ENCODE peak calls at places on chromosomes 2 and 18, in nine cellular contexts. One of them, this sample, is unnamed.

GRCh38 chr2:219520079-219520478 is 5.8 kb downstream of the ASIC4 start:
- DNase-seq in aorta: no peak
- DNase-seq in GM23338: no peak
- DNase-seq in breast epithelium: no peak
- DNase-seq in right lobe of liver: no peak
- DNase-seq in trophoblast cell: no peak
- DNase-seq in CD4-positive, alpha-beta T cell: no peak
- DNase-seq in GM12878: no peak
- DNase-seq in mesenchymal stem cell: no peak
- DNase-seq in this sample: no peak

GRCh38 chr2:10486601-10487079 is 38.5 kb upstream of the ODC1 start:
- DNase-seq in GM12878: no peak
- DNase-seq in aorta: peak
- DNase-seq in CD4-positive, alpha-beta T cell: no peak
- DNase-seq in right lobe of liver: no peak
- DNase-seq in GM23338: no peak
- DNase-seq in trophoblast cell: no peak
- DNase-seq in breast epithelium: no peak
- DNase-seq in mesenchymal stem cell: no peak
- DNase-seq in this sample: no peak

GRCh38 chr2:100070078-100070477 is 72.3 kb downstream of the AFF3 start:
- DNase-seq in GM12878: no peak
- DNase-seq in GM23338: no peak
- DNase-seq in mesenchymal stem cell: peak
- DNase-seq in trophoblast cell: no peak
- DNase-seq in right lobe of liver: no peak
- DNase-seq in aorta: no peak
- DNase-seq in CD4-positive, alpha-beta T cell: no peak
- DNase-seq in breast epithelium: no peak
- DNase-seq in this sample: no peak

GRCh38 chr2:173298536-173299097 is 56.1 kb upstream of the CDCA7 start:
- DNase-seq in GM23338: peak
- DNase-seq in GM12878: no peak
- DNase-seq in right lobe of liver: no peak
- DNase-seq in CD4-positive, alpha-beta T cell: no peak
- DNase-seq in breast epithelium: no peak
- DNase-seq in mesenchymal stem cell: no peak
- DNase-seq in trophoblast cell: no peak
- DNase-seq in aorta: no peak
- DNase-seq in this sample: no peak

GRCh38 chr2:236636714-236637485 is 67.3 kb downstream of the ACKR3 start:
- DNase-seq in GM23338: no peak
- DNase-seq in aorta: peak
- DNase-seq in trophoblast cell: no peak
- DNase-seq in breast epithelium: no peak
- DNase-seq in CD4-positive, alpha-beta T cell: no peak
- DNase-seq in GM12878: no peak
- DNase-seq in mesenchymal stem cell: no peak
- DNase-seq in right lobe of liver: no peak
- DNase-seq in this sample: no peak

GRCh38 chr18:23864620-23865019 is 149.9 kb upstream of the TTC39C start:
- DNase-seq in CD4-positive, alpha-beta T cell: peak
- DNase-seq in GM12878: no peak
- DNase-seq in right lobe of liver: no peak
- DNase-seq in trophoblast cell: peak
- DNase-seq in mesenchymal stem cell: no peak
- DNase-seq in aorta: no peak
- DNase-seq in GM23338: no peak
- DNase-seq in breast epithelium: no peak
- DNase-seq in this sample: no peak

GRCh38 chr2:88097891-88098557 is 29.8 kb downstream of the FABP1 start:
- DNase-seq in mesenchymal stem cell: no peak
- DNase-seq in CD4-positive, alpha-beta T cell: no peak
- DNase-seq in GM12878: no peak
- DNase-seq in GM23338: no peak
- DNase-seq in right lobe of liver: no peak
- DNase-seq in aorta: no peak
- DNase-seq in trophoblast cell: no peak
- DNase-seq in breast epithelium: no peak
- DNase-seq in this sample: no peak

GRCh38 chr2:16664052-16664731 is 1.4 kb downstream of the CYRIA start:
- DNase-seq in trophoblast cell: peak
- DNase-seq in right lobe of liver: no peak
- DNase-seq in aorta: peak
- DNase-seq in GM12878: no peak
- DNase-seq in breast epithelium: no peak
- DNase-seq in GM23338: peak
- DNase-seq in CD4-positive, alpha-beta T cell: no peak
- DNase-seq in mesenchymal stem cell: peak
- DNase-seq in this sample: peak

GRCh38 chr18:3982541-3982940 is 472.6 kb downstream of the DLGAP1 start:
- DNase-seq in CD4-positive, alpha-beta T cell: no peak
- DNase-seq in right lobe of liver: no peak
- DNase-seq in trophoblast cell: no peak
- DNase-seq in GM23338: no peak
- DNase-seq in mesenchymal stem cell: no peak
- DNase-seq in aorta: no peak
- DNase-seq in breast epithelium: no peak
- DNase-seq in GM12878: no peak
- DNase-seq in this sample: no peak

GRCh38 chr2:26088038-26088643 is 54.3 kb downstream of the RAB10 start:
- DNase-seq in right lobe of liver: no peak
- DNase-seq in GM23338: peak
- DNase-seq in aorta: no peak
- DNase-seq in mesenchymal stem cell: peak
- DNase-seq in CD4-positive, alpha-beta T cell: no peak
- DNase-seq in GM12878: no peak
- DNase-seq in trophoblast cell: peak
- DNase-seq in breast epithelium: no peak
- DNase-seq in this sample: peak

GRCh38 chr2:181777654-181778053 is 97.3 kb upstream of the NEUROD1 start:
- DNase-seq in GM23338: no peak
- DNase-seq in mesenchymal stem cell: no peak
- DNase-seq in CD4-positive, alpha-beta T cell: no peak
- DNase-seq in aorta: no peak
- DNase-seq in right lobe of liver: no peak
- DNase-seq in trophoblast cell: peak
- DNase-seq in breast epithelium: no peak
- DNase-seq in GM12878: no peak
- DNase-seq in this sample: no peak

GRCh38 chr2:68907232-68907922 is 36.2 kb upstream of the BMP10 start:
- DNase-seq in trophoblast cell: no peak
- DNase-seq in GM23338: no peak
- DNase-seq in aorta: no peak
- DNase-seq in breast epithelium: no peak
- DNase-seq in GM12878: no peak
- DNase-seq in mesenchymal stem cell: no peak
- DNase-seq in right lobe of liver: no peak
- DNase-seq in CD4-positive, alpha-beta T cell: no peak
- DNase-seq in this sample: no peak
- H3K27ac ChIP-seq in trophoblast cell: no peak
- H3K27ac ChIP-seq in GM23338: no peak
- H3K27ac ChIP-seq in aorta: no peak
- H3K27ac ChIP-seq in breast epithelium: peak
- H3K27ac ChIP-seq in GM12878: peak
- H3K27ac ChIP-seq in mesenchymal stem cell: no peak
- H3K27ac ChIP-seq in right lobe of liver: peak
- H3K27ac ChIP-seq in CD4-positive, alpha-beta T cell: peak
- H3K27ac ChIP-seq in this sample: no peak

GRCh38 chr2:36371963-36372391 is 16.4 kb downstream of the CRIM1 start:
- DNase-seq in breast epithelium: no peak
- DNase-seq in trophoblast cell: peak
- DNase-seq in mesenchymal stem cell: peak
- DNase-seq in right lobe of liver: no peak
- DNase-seq in GM23338: peak
- DNase-seq in GM12878: no peak
- DNase-seq in aorta: no peak
- DNase-seq in CD4-positive, alpha-beta T cell: no peak
- DNase-seq in this sample: no peak
- H3K27ac ChIP-seq in breast epithelium: peak
- H3K27ac ChIP-seq in trophoblast cell: peak
- H3K27ac ChIP-seq in mesenchymal stem cell: peak
- H3K27ac ChIP-seq in right lobe of liver: no peak
- H3K27ac ChIP-seq in GM23338: peak
- H3K27ac ChIP-seq in GM12878: no peak
- H3K27ac ChIP-seq in aorta: no peak
- H3K27ac ChIP-seq in CD4-positive, alpha-beta T cell: no peak
- H3K27ac ChIP-seq in this sample: no peak

DNA sequence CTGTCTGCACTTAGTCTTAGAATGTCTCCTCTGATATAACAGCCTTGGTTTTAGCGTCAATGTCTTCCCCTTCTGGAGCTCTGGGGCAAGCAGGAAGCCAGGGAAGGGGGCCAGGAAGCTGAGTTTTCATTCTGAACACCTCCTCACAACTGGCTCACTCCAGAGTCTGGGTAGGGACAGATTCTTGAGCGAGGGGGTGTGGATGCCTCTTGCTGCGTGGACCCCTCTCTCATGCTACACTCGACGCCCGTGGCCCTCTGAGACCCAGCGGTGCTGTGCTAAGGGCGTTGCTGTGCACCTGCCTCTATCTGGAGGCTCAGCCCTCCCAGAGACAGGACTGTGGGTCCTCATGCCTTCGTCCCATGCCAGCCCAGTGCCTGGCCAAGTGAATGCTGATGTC is 99.7 kb downstream of the RNF144A start:
- DNase-seq in CD4-positive, alpha-beta T cell: no peak
- DNase-seq in right lobe of liver: no peak
- DNase-seq in mesenchymal stem cell: no peak
- DNase-seq in aorta: no peak
- DNase-seq in GM12878: no peak
- DNase-seq in trophoblast cell: no peak
- DNase-seq in GM23338: no peak
- DNase-seq in breast epithelium: no peak
- DNase-seq in this sample: no peak
- H3K27ac ChIP-seq in CD4-positive, alpha-beta T cell: no peak
- H3K27ac ChIP-seq in right lobe of liver: no peak
- H3K27ac ChIP-seq in mesenchymal stem cell: no peak
- H3K27ac ChIP-seq in aorta: no peak
- H3K27ac ChIP-seq in GM12878: no peak
- H3K27ac ChIP-seq in trophoblast cell: no peak
- H3K27ac ChIP-seq in GM23338: no peak
- H3K27ac ChIP-seq in breast epithelium: no peak
- H3K27ac ChIP-seq in this sample: peak

DNA sequence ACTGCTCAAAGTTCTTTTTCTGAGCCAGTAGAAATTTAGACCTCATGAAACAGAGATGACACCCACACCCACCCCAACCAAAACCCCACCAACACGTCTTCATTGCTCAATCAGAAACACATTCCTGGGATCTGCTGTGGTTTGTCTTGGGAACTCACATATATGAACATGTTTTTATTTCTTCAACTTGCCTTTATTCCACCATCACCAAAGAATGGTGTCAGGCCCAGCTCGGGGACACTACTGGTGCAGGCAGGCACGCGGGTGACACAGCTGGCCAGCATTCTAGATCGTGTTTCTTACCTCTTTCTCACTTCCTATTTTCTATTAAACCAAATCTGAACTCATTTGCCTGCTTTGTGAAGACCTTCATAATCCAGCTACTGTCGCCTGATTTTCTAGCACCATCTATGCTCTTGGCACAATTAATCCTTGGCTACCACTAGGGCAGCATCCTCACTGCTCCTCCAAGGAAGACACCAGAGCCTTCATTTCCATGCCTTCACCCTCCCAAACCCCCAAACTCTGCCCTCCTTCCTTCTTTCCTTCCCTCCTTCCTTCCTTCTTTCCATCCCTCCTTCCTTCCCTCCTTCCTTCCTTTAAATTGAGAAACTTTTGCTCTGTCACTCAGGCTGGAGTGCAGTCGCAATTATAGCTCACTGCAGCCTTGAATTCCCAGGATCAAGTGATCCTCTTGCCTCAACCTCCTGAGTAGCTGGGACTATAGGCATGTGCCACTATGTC is 157.1 kb downstream of the BCL2 start:
- DNase-seq in breast epithelium: no peak
- DNase-seq in trophoblast cell: peak
- DNase-seq in aorta: no peak
- DNase-seq in GM12878: peak
- DNase-seq in CD4-positive, alpha-beta T cell: no peak
- DNase-seq in mesenchymal stem cell: peak
- DNase-seq in right lobe of liver: no peak
- DNase-seq in GM23338: no peak
- DNase-seq in this sample: no peak
- H3K27ac ChIP-seq in breast epithelium: peak
- H3K27ac ChIP-seq in trophoblast cell: peak
- H3K27ac ChIP-seq in aorta: no peak
- H3K27ac ChIP-seq in GM12878: peak
- H3K27ac ChIP-seq in CD4-positive, alpha-beta T cell: peak
- H3K27ac ChIP-seq in mesenchymal stem cell: no peak
- H3K27ac ChIP-seq in right lobe of liver: no peak
- H3K27ac ChIP-seq in GM23338: no peak
- H3K27ac ChIP-seq in this sample: no peak

DNA sequence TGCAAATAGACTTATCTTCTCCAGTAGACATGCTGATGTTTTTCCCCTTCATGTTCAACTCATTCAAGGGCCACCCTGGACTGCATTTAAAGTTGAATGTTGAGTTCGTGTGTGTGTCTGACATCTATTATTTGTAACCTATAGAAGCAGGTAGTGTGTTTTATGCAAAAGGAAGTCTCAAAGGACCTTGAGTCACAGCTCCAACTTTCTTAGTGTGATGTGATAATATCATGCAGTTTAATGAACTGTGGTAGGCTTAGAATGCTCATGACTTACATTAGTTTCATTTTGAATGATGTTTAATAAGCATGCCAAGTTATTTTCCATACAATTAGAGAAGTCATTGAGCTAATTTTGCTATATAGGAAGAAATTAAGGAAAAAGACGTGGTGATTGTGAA is 67.9 kb downstream of the CERS6 start:
- DNase-seq in GM23338: no peak
- DNase-seq in mesenchymal stem cell: no peak
- DNase-seq in aorta: no peak
- DNase-seq in trophoblast cell: no peak
- DNase-seq in CD4-positive, alpha-beta T cell: no peak
- DNase-seq in right lobe of liver: no peak
- DNase-seq in GM12878: no peak
- DNase-seq in breast epithelium: no peak
- DNase-seq in this sample: no peak
- H3K27ac ChIP-seq in GM23338: no peak
- H3K27ac ChIP-seq in mesenchymal stem cell: no peak
- H3K27ac ChIP-seq in aorta: no peak
- H3K27ac ChIP-seq in trophoblast cell: no peak
- H3K27ac ChIP-seq in CD4-positive, alpha-beta T cell: no peak
- H3K27ac ChIP-seq in right lobe of liver: no peak
- H3K27ac ChIP-seq in GM12878: no peak
- H3K27ac ChIP-seq in breast epithelium: no peak
- H3K27ac ChIP-seq in this sample: no peak